ENCODE peak calls at places on chromosomes 1 and 21, in nine cellular contexts. J is neural crest cell, G is GM20000, M is stomach, C is uterus, R is HFFc6, O is lower leg skin, A is kidney, P is fibroblast of the aortic adventitia. X is an unnamed sample.

GRCh38 chr1:46180082-46180616 is 3.9 kb upstream of the P3R3URF start:
- DNase-seq in J (no peak), R (no peak), G (no peak), O (no peak), M (peak; percentile 86), A (peak; percentile 93), P (no peak), C (no peak), X (no peak)

GRCh38 chr1:10378071-10378841 is 20.6 kb upstream of the PGD start:
- DNase-seq in O (no peak), M (peak; percentile 30), P (peak; percentile 75), A (peak; percentile 78), G (peak; percentile 35), J (no peak), R (peak; percentile 47), C (no peak), X (no peak)

GRCh38 chr1:247415423-247416361 is at the start of gene NLRP3:
- DNase-seq in C (no peak), J (no peak), M (peak; percentile 34), O (peak; percentile 25), P (peak; percentile 27), R (no peak), G (no peak), A (no peak), X (no peak)

GRCh38 chr1:101205457-101205856 is 31.4 kb upstream of the S1PR1 start:
- DNase-seq in C (no peak), P (no peak), A (no peak), M (no peak), R (no peak), G (no peak), O (no peak), J (no peak), X (no peak)

GRCh38 chr1:202586018-202586821 is 124.0 kb downstream of the SYT2 start:
- DNase-seq in M (peak; percentile 44), J (no peak), A (no peak), C (no peak), O (no peak), G (peak; percentile 28), R (peak; percentile 23), P (peak; percentile 67), X (peak; percentile 53)

GRCh38 chr1:60169206-60169605 is 95.6 kb upstream of the C1orf87 start:
- DNase-seq in A (no peak), G (no peak), C (no peak), P (peak; percentile 56), R (peak; percentile 44), M (no peak), O (no peak), J (no peak), X (no peak)

GRCh38 chr1:231814031-231814430 is 187.4 kb downstream of the DISC1 start:
- DNase-seq in R (no peak), M (no peak), A (no peak), P (no peak), C (no peak), O (no peak), G (no peak), J (no peak), X (no peak)

GRCh38 chr1:94122201-94122970 is 1.4 kb upstream of the ABCA4 start:
- DNase-seq in C (no peak), M (no peak), G (no peak), A (no peak), R (no peak), J (no peak), P (peak; percentile 67), O (no peak), X (no peak)

GRCh38 chr1:91608876-91609275 is 108.2 kb downstream of the CDC7 start:
- DNase-seq in M (no peak), J (no peak), C (no peak), R (peak; percentile 47), A (no peak), O (no peak), P (peak; percentile 75), G (no peak), X (no peak)

GRCh38 chr21:33266050-33266783 is at the start of gene IL10RB:
- DNase-seq in O (peak; percentile 44), C (peak; percentile 53), A (peak; percentile 91), J (peak; percentile 53), M (peak; percentile 78), G (peak; percentile 90), P (peak; percentile 45), R (no peak), X (peak; percentile 62)

GRCh38 chr21:34196996-34197395 is 123.6 kb downstream of the MRPS6 start:
- DNase-seq in A (no peak), R (no peak), M (no peak), O (no peak), C (no peak), P (no peak), J (no peak), G (no peak), X (no peak)

GRCh38 chr21:45889961-45890360 is 91.6 kb upstream of the COL6A1 start:
- DNase-seq in G (no peak), R (no peak), A (peak; percentile 37), M (no peak), P (no peak), J (no peak), O (no peak), C (no peak), X (no peak)

GRCh38 chr1:53878492-53879105 is 11.0 kb downstream of the YIPF1 start:
- DNase-seq in G (peak; percentile 47), C (no peak), J (no peak), O (no peak), R (peak; percentile 58), M (no peak), A (no peak), P (peak; percentile 77), X (no peak)
- TF ChIP-seq CTCF in G (peak; percentile 57), C (peak; percentile 58), J (peak; percentile 75), O (no peak), R (peak; percentile 89), M (peak; percentile 43), A (peak; percentile 55), P (peak; percentile 70), X (peak; percentile 38)

GRCh38 chr1:109649380-109649987 is 6.4 kb upstream of the GSTM4 start:
- DNase-seq in G (no peak), R (peak; percentile 55), O (peak; percentile 7), A (no peak), M (no peak), P (peak; percentile 75), C (no peak), J (no peak), X (no peak)
- TF ChIP-seq CTCF in G (no peak), R (peak; percentile 80), O (no peak), A (peak; percentile 31), M (no peak), P (peak; percentile 58), C (peak; percentile 69), J (peak; percentile 34), X (no peak)

DNA sequence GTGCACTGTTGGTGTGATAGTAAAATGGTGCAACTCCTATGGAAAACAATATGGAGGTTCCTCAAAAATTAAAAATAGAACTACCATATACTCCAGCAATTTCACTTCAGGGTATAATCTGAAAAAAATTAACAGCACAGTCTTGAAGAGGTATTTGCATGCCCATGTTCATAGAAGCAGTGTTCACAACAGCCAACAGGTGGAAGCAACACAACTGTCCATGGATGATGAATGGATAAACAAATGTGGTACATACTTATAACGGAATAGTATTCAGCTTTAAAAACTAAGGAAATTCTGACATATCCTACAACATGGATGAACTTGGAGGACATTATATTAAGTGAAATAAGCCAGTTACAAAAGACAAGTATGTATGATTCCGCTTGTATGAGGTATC is 8.2 kb downstream of the TTLL7 start:
- DNase-seq in M (no peak), R (no peak), A (no peak), P (no peak), O (no peak), G (no peak), C (no peak), J (no peak), X (no peak)
- TF ChIP-seq CTCF in M (no peak), R (no peak), A (no peak), P (no peak), O (no peak), G (no peak), C (no peak), J (no peak), X (no peak)

GRCh38 chr1:241485554-241485992 is 34.0 kb downstream of the FH start:
- DNase-seq in M (no peak), G (peak; percentile 33), O (no peak), P (peak; percentile 24), J (no peak), R (peak; percentile 13), A (no peak), C (no peak), X (no peak)
- TF ChIP-seq CTCF in M (peak; percentile 12), G (peak; percentile 30), O (no peak), P (peak; percentile 30), J (peak; percentile 60), R (peak; percentile 77), A (no peak), C (no peak), X (no peak)

GRCh38 chr1:77282866-77283539 is 1.2 kb downstream of the AK5 start:
- DNase-seq in A (no peak), P (no peak), J (no peak), M (no peak), R (no peak), C (no peak), O (no peak), G (peak; percentile 25), X (no peak)

GRCh38 chr1:77282187-77282865 is 507 bp downstream of the AK5 start:
- DNase-seq in M (no peak), J (peak; percentile 42), G (peak; percentile 25), O (no peak), A (peak; percentile 71), P (peak; percentile 32), C (no peak), R (peak; percentile 32), X (peak; percentile 41)

GRCh38 chr1:77279929-77280328 is 1.9 kb upstream of the AK5 start:
- DNase-seq in O (no peak), G (no peak), C (no peak), J (no peak), P (no peak), M (no peak), R (no peak), A (no peak), X (no peak)

GRCh38 chr1:77280962-77281361 is 857 bp upstream of the AK5 start:
- DNase-seq in P (no peak), M (no peak), C (no peak), R (no peak), J (no peak), G (no peak), O (no peak), A (no peak), X (no peak)

DNA sequence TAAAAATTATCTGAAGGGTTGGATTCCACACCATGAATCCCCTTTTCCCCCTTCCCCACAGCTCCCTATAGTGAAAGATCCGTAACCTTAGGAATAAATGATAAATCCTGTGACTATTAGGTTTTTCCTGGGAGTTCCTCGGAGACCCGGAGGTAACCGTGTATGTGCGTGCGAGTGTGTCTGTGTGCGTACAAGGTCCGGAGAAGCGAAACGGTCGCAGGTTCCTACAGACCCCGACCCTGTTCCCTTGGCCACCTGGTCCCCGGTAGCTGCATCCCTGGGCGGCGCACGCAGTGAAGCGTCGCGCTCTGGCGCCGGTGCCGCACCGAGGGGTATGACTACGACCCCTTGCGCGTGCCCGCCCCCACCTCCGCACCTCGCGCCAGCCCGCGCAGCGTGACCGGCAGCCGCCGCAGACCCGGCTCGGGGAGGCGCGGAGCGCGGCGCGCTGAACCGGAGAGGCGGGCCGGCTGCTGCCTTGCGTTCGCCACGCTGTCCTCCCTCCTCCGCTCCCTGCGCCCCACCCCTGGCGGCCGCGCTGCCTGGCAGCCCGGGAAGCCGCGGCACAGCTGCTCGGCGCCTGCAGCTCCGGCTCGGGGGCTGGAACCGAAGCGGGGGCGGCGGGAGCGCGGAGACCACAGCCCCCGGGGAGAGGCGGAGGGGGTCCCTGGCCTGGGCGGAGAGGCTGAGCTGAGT is at the start of gene AK5:
- DNase-seq in J (peak; percentile 47), G (peak; percentile 64), P (peak; percentile 39), M (peak; percentile 36), R (peak; percentile 30), O (no peak), C (no peak), A (peak; percentile 77), X (peak; percentile 76)
- TF ChIP-seq CTCF in J (peak; percentile 18), G (no peak), P (no peak), M (no peak), R (peak; percentile 20), O (no peak), C (no peak), A (no peak), X (no peak)

X was measured in mesothelial cell of epicardium.